ENCODE peak calls at places on chromosomes 1 and 21, in five cellular contexts. P is A549, F is K562, T is HepG2, R is IMR-90. H is an unnamed sample.

GRCh38 chr1:242242983-242243382 is 244.1 kb upstream of the MAP1LC3C start:
- DNase-seq in R (no peak), P (no peak), F (no peak), T (no peak), H (no peak)

GRCh38 chr21:44866780-44867179 is 6.7 kb downstream of the PTTG1IP start:
- DNase-seq in T (peak; percentile 45), F (peak; percentile 48), R (peak; percentile 66), P (no peak), H (no peak)

GRCh38 chr1:46533179-46533864 is 18.1 kb downstream of the KNCN start:
- DNase-seq in P (no peak), R (peak; percentile 26), F (no peak), T (no peak), H (no peak)

GRCh38 chr1:40431385-40431784 is 18.9 kb upstream of the ZFP69B start:
- DNase-seq in R (no peak), P (no peak), T (no peak), F (no peak), H (no peak)

GRCh38 chr1:14522331-14523241 is 75.9 kb upstream of the KAZN start:
- DNase-seq in T (no peak), F (peak; percentile 55), P (peak; percentile 11), R (peak; percentile 82), H (no peak)

GRCh38 chr1:160539896-160540858 is 17.1 kb upstream of the SLAMF6 start:
- DNase-seq in R (no peak), P (no peak), F (peak; percentile 99), T (peak; percentile 9), H (no peak)

GRCh38 chr1:11769274-11769673 is 7.3 kb downstream of the C1orf167 start:
- DNase-seq in P (no peak), R (no peak), T (no peak), F (no peak), H (no peak)

GRCh38 chr1:200488375-200489165 is 78.7 kb upstream of the ZNF281 start:
- DNase-seq in T (peak; percentile 68), P (peak; percentile 84), R (peak; percentile 85), F (peak; percentile 74), H (peak; percentile 67)

GRCh38 chr1:50750021-50750619 is 209.9 kb downstream of the FAF1 start:
- DNase-seq in F (peak; percentile 36), T (peak; percentile 6), R (peak; percentile 36), P (peak; percentile 53), H (no peak)

GRCh38 chr1:11714831-11715574 is 20.9 kb upstream of the AGTRAP start:
- DNase-seq in F (no peak), P (no peak), T (no peak), R (no peak), H (no peak)

GRCh38 chr1:207336559-207337467 is 15.3 kb downstream of the CD55 start:
- DNase-seq in T (peak; percentile 58), P (peak; percentile 77), R (peak; percentile 90), F (no peak), H (no peak)

GRCh38 chr1:186662752-186663151 is 17.5 kb downstream of the PTGS2 start:
- DNase-seq in F (no peak), R (peak; percentile 52), P (peak; percentile 42), T (no peak), H (no peak)

GRCh38 chr1:159800177-159800935 is 1.8 kb upstream of the FCRL6 start:
- DNase-seq in F (no peak), T (no peak), P (no peak), R (no peak), H (no peak)

GRCh38 chr1:196494766-196495165 is 113.5 kb downstream of the KCNT2 start:
- DNase-seq in F (no peak), T (no peak), P (no peak), R (no peak), H (no peak)

GRCh38 chr1:214002060-214002459 is 14.3 kb downstream of the PROX1 start:
- DNase-seq in T (no peak), F (no peak), P (no peak), R (no peak), H (no peak)

GRCh38 chr1:226722240-226722900 is 16.7 kb downstream of the ITPKB start:
- DNase-seq in P (no peak), R (no peak), T (no peak), F (no peak), H (no peak)

GRCh38 chr1:92956254-92956653 is 5.0 kb downstream of the DIPK1A start:
- DNase-seq in P (no peak), T (no peak), R (no peak), F (no peak), H (no peak)

GRCh38 chr1:204615881-204616280 is 69.7 kb downstream of the LRRN2 start:
- DNase-seq in R (no peak), T (no peak), P (no peak), F (no peak), H (no peak)

GRCh38 chr1:102463328-102463727 is 466.6 kb upstream of the OLFM3 start:
- DNase-seq in T (no peak), P (no peak), R (no peak), F (no peak), H (no peak)

GRCh38 chr1:211527888-211528287 is 35.9 kb upstream of the RD3 start:
- DNase-seq in T (no peak), R (no peak), F (no peak), P (no peak), H (no peak)

GRCh38 chr1:230067871-230068814 is 1.1 kb downstream of the GALNT2 start:
- DNase-seq in P (no peak), F (peak; percentile 70), T (no peak), R (no peak), H (no peak)

GRCh38 chr1:54276617-54277450 is 76.9 kb downstream of the MRPL37 start:
- DNase-seq in P (no peak), T (peak; percentile 63), R (no peak), F (no peak), H (no peak)

GRCh38 chr1:174954686-174955669 is 44.8 kb upstream of the CACYBP start:
- DNase-seq in T (no peak), F (no peak), P (no peak), R (no peak), H (no peak)

GRCh38 chr1:183279835-183280234 is 93.8 kb downstream of the LAMC2 start:
- DNase-seq in F (no peak), T (peak; percentile 9), P (no peak), R (peak; percentile 88), H (no peak)

GRCh38 chr1:185567006-185567405 is 167.2 kb upstream of the HMCN1 start:
- DNase-seq in R (peak; percentile 58), P (peak; percentile 28), F (peak; percentile 11), T (no peak), H (no peak)

GRCh38 chr21:36856643-36857042 is 109.8 kb downstream of the HLCS start:
- DNase-seq in R (no peak), F (no peak), T (no peak), P (no peak), H (no peak)

GRCh38 chr21:36852293-36852692 is 114.2 kb downstream of the HLCS start:
- DNase-seq in R (no peak), F (no peak), P (no peak), T (no peak), H (no peak)

GRCh38 chr21:36851121-36851520 is 115.3 kb downstream of the HLCS start:
- DNase-seq in R (no peak), F (no peak), P (no peak), T (no peak), H (no peak)

GRCh38 chr21:36852864-36853263 is 113.6 kb downstream of the HLCS start:
- DNase-seq in F (no peak), P (no peak), R (no peak), T (no peak), H (no peak)

GRCh38 chr21:36854391-36854790 is 112.1 kb downstream of the HLCS start:
- DNase-seq in F (peak; percentile 78), R (peak; percentile 34), T (peak; percentile 52), P (peak; percentile 75), H (peak; percentile 29)
- TF ChIP-seq MAFK in F (no peak), R (no peak), T (no peak), P (no peak), H (no peak)

GRCh38 chr1:25864434-25864833 is 5.2 kb upstream of the AUNIP start:
- DNase-seq in P (no peak), R (no peak), F (no peak), T (no peak), H (no peak)

GRCh38 chr1:25870614-25871013 is 4.9 kb downstream of the PAQR7 start:
- DNase-seq in F (no peak), P (no peak), T (no peak), R (no peak), H (no peak)

GRCh38 chr1:25869909-25870606 is 5.5 kb downstream of the PAQR7 start:
- DNase-seq in P (no peak), T (no peak), R (no peak), F (peak; percentile 57), H (no peak)

GRCh38 chr1:25866288-25866687 is 7.0 kb upstream of the AUNIP start:
- DNase-seq in P (no peak), R (no peak), T (peak; percentile 53), F (no peak), H (no peak)

GRCh38 chr1:25867210-25867991 is 8.1 kb downstream of the PAQR7 start:
- DNase-seq in F (no peak), P (peak; percentile 37), T (peak; percentile 65), R (no peak), H (no peak)
- TF ChIP-seq MAFK in F (no peak), P (no peak), T (no peak), R (no peak), H (no peak)

DNA sequence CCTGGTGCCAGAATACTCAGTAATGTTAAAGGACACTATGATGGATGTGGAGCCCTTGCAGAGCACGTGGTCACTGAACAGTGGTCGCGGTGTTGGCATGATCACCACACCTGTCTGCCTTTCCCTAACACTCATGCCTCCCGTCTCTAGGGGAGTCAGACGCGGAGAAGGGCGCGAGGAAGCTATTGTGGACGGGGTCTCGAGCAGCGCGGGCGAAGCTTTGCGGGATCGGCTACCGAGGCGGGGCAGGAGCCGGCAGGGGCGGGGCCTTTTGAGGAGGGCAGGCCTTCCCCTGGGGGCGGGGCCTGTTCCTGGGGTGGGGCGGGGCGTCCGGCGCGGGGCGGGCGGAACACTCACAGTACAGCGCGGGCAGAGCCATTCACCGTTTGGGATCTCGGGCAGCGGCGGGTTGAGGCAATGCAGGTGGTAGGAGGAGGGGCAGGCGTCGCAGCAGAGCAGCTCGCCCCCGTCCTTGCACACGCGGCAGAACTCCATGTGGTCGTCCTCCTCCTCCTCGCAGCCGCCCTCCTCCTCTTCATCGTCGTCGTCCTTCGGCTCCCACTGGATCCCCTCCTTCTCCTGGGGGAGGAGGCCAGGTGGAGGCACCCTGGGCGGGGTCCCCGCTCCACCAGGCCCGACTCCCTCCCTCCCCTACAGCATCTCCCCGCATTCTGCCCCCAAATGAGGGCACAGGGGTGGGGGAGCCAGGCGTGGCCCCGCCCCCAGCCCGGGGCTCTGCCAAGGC is 31.5 kb downstream of the CHD5 start:
- DNase-seq in T (no peak), F (peak; percentile 86), P (peak; percentile 57), R (no peak), H (peak; percentile 66)
- TF ChIP-seq MAFK in T (no peak), F (no peak), P (no peak), R (no peak), H (no peak)

GRCh38 chr1:152247316-152247715 is 23.3 kb upstream of the HRNR start:
- DNase-seq in R (no peak), T (no peak), P (no peak), F (no peak), H (no peak)

GRCh38 chr1:152252157-152252556 is 28.2 kb upstream of the HRNR start:
- DNase-seq in F (no peak), P (no peak), T (no peak), R (no peak), H (no peak)

DNA sequence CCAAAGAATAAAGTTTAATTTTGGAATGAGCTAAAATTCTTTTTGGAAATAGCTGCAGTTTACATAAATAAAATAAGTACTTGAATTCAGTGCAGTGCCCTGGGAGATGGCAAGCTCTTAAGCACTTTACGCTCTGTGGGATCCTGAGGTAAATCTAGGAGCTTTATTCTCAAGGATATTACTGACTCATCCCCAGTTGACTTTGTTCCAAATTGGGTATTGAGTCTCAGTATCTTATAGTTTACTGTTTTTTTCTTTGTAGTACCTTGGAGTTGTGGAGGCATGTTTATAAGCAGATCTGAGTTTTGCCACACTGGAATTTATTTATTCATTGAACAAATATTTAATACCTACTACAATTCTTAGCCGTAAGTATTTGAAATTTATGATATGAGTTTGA is 27.4 kb upstream of the HRNR start:
- DNase-seq in P (no peak), F (no peak), T (no peak), R (no peak), H (no peak)
- TF ChIP-seq MAFK in P (no peak), F (no peak), T (no peak), R (no peak), H (no peak)